ENCODE peak calls at places on chromosomes 4 and X, in six cellular contexts. One of them, this sample, is unnamed.

GRCh38 chrX:108165349-108166111 is 74.0 kb downstream of the ATG4A start:
- DNase-seq in fibroblast of mammary gland: peak
- DNase-seq in psoas muscle: no peak
- DNase-seq in PC-3: peak
- DNase-seq in osteoblast: no peak
- DNase-seq in BJ: no peak
- DNase-seq in this sample: no peak

GRCh38 chr4:109009909-109010308 is 247.1 kb upstream of the ETNPPL start:
- DNase-seq in PC-3: no peak
- DNase-seq in BJ: peak
- DNase-seq in osteoblast: no peak
- DNase-seq in psoas muscle: no peak
- DNase-seq in fibroblast of mammary gland: peak
- DNase-seq in this sample: peak

GRCh38 chr4:117783716-117784115 is 250.6 kb upstream of the NDST3 start:
- DNase-seq in BJ: no peak
- DNase-seq in osteoblast: no peak
- DNase-seq in fibroblast of mammary gland: no peak
- DNase-seq in psoas muscle: no peak
- DNase-seq in PC-3: peak
- DNase-seq in this sample: no peak

GRCh38 chrX:142186103-142186502 is 19.0 kb downstream of the MAGEC2 start:
- DNase-seq in fibroblast of mammary gland: no peak
- DNase-seq in PC-3: peak
- DNase-seq in osteoblast: no peak
- DNase-seq in psoas muscle: no peak
- DNase-seq in BJ: no peak
- DNase-seq in this sample: no peak

GRCh38 chr4:73704314-73705055 is 35.9 kb upstream of the CXCL8 start:
- DNase-seq in fibroblast of mammary gland: peak
- DNase-seq in psoas muscle: peak
- DNase-seq in BJ: peak
- DNase-seq in PC-3: peak
- DNase-seq in osteoblast: peak
- DNase-seq in this sample: peak

GRCh38 chrX:88135735-88136134 is 611.3 kb upstream of the CPXCR1 start:
- DNase-seq in BJ: no peak
- DNase-seq in psoas muscle: no peak
- DNase-seq in PC-3: peak
- DNase-seq in fibroblast of mammary gland: peak
- DNase-seq in osteoblast: peak
- DNase-seq in this sample: no peak

GRCh38 chrX:29841750-29842149 is 373.6 kb upstream of the MAGEB2 start:
- DNase-seq in BJ: peak
- DNase-seq in PC-3: no peak
- DNase-seq in fibroblast of mammary gland: peak
- DNase-seq in psoas muscle: no peak
- DNase-seq in osteoblast: no peak
- DNase-seq in this sample: no peak

GRCh38 chrX:18291006-18291545 is 63.4 kb downstream of the SCML2 start:
- DNase-seq in osteoblast: no peak
- DNase-seq in psoas muscle: no peak
- DNase-seq in BJ: peak
- DNase-seq in fibroblast of mammary gland: peak
- DNase-seq in PC-3: no peak
- DNase-seq in this sample: no peak

GRCh38 chrX:11792461-11793421 is 34.7 kb downstream of the MSL3 start:
- DNase-seq in osteoblast: no peak
- DNase-seq in fibroblast of mammary gland: no peak
- DNase-seq in psoas muscle: no peak
- DNase-seq in PC-3: peak
- DNase-seq in BJ: no peak
- DNase-seq in this sample: no peak

GRCh38 chr4:84582988-84583870 is at the start of gene CDS1:
- DNase-seq in BJ: no peak
- DNase-seq in PC-3: peak
- DNase-seq in osteoblast: peak
- DNase-seq in fibroblast of mammary gland: no peak
- DNase-seq in psoas muscle: peak
- DNase-seq in this sample: no peak

GRCh38 chr4:114191496-114191895 is 212.0 kb upstream of the ARSJ start:
- DNase-seq in PC-3: no peak
- DNase-seq in fibroblast of mammary gland: no peak
- DNase-seq in psoas muscle: no peak
- DNase-seq in BJ: no peak
- DNase-seq in osteoblast: no peak
- DNase-seq in this sample: no peak

GRCh38 chrX:46840946-46841740 is 4.3 kb downstream of the RP2 start:
- DNase-seq in psoas muscle: no peak
- DNase-seq in PC-3: no peak
- DNase-seq in BJ: no peak
- DNase-seq in fibroblast of mammary gland: peak
- DNase-seq in osteoblast: no peak
- DNase-seq in this sample: no peak

GRCh38 chr4:176437756-176438155 is 118.0 kb downstream of the SPCS3 start:
- DNase-seq in PC-3: peak
- DNase-seq in fibroblast of mammary gland: no peak
- DNase-seq in psoas muscle: no peak
- DNase-seq in osteoblast: no peak
- DNase-seq in BJ: no peak
- DNase-seq in this sample: no peak

GRCh38 chr4:85720736-85721135 is 245.8 kb downstream of the ARHGAP24 start:
- DNase-seq in BJ: no peak
- DNase-seq in osteoblast: peak
- DNase-seq in PC-3: peak
- DNase-seq in psoas muscle: no peak
- DNase-seq in fibroblast of mammary gland: peak
- DNase-seq in this sample: no peak

DNA sequence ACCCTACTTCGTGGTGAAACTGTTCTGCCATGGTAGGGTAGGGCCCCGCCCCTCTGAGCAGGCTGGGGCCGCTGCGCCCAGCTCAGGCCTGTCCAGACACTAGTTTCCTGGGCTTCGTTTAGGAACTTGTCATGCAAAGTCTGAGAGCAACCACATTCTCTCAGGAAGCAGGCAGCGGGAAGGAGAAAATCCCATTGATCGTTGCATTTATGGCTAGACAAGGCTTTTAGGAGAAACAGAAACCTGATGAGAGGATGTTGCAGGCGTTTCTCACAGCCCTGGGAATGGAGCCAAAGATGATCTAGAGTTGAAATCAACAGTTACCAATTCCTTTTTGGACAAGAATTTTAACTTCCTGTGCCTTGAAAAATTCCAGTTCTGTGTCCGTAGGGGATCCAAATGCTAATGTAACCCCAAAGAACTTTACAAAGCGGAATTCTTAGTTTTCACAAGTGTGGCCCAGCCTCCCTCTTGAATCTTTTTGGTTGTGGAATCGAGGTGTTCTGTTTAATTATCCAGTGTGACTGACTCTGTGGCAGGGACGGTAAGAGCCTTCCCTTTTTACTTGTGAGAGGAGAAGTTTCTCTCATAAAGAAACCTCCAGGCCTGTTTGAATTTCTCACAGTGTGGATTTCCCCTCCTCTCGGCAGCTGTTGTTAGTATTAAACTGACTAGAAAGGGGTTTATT is 4.5 kb upstream of the CXCL9 start:
- DNase-seq in psoas muscle: no peak
- DNase-seq in BJ: peak
- DNase-seq in PC-3: peak
- DNase-seq in fibroblast of mammary gland: peak
- DNase-seq in osteoblast: peak
- DNase-seq in this sample: peak
- H3K4me3 ChIP-seq in psoas muscle: peak
- H3K4me3 ChIP-seq in BJ: no peak
- H3K4me3 ChIP-seq in PC-3: no peak
- H3K4me3 ChIP-seq in fibroblast of mammary gland: no peak
- H3K4me3 ChIP-seq in osteoblast: peak
- H3K4me3 ChIP-seq in this sample: no peak

GRCh38 chr4:154416183-154416543 is 75.4 kb downstream of the DCHS2 start:
- DNase-seq in PC-3: no peak
- DNase-seq in osteoblast: no peak
- DNase-seq in fibroblast of mammary gland: no peak
- DNase-seq in psoas muscle: peak
- DNase-seq in BJ: no peak
- DNase-seq in this sample: no peak
- TF ChIP-seq CTCF in PC-3: peak
- TF ChIP-seq CTCF in osteoblast: no peak
- TF ChIP-seq CTCF in fibroblast of mammary gland: no peak
- TF ChIP-seq CTCF in psoas muscle: no peak
- TF ChIP-seq CTCF in BJ: no peak
- TF ChIP-seq CTCF in this sample: no peak

GRCh38 chrX:28586891-28587635 is at the start of gene IL1RAPL1:
- DNase-seq in BJ: peak
- DNase-seq in osteoblast: no peak
- DNase-seq in fibroblast of mammary gland: peak
- DNase-seq in PC-3: peak
- DNase-seq in psoas muscle: no peak
- DNase-seq in this sample: no peak
- H3K4me3 ChIP-seq in BJ: peak
- H3K4me3 ChIP-seq in osteoblast: peak
- H3K4me3 ChIP-seq in fibroblast of mammary gland: peak
- H3K4me3 ChIP-seq in PC-3: peak
- H3K4me3 ChIP-seq in psoas muscle: peak
- H3K4me3 ChIP-seq in this sample: no peak

GRCh38 chr4:123466080-123466785 is 69.6 kb downstream of the SPRY1 start:
- DNase-seq in BJ: no peak
- DNase-seq in fibroblast of mammary gland: no peak
- DNase-seq in PC-3: no peak
- DNase-seq in psoas muscle: no peak
- DNase-seq in osteoblast: no peak
- DNase-seq in this sample: no peak
- TF ChIP-seq CTCF in BJ: no peak
- TF ChIP-seq CTCF in fibroblast of mammary gland: no peak
- TF ChIP-seq CTCF in PC-3: no peak
- TF ChIP-seq CTCF in psoas muscle: no peak
- TF ChIP-seq CTCF in osteoblast: no peak
- TF ChIP-seq CTCF in this sample: no peak

GRCh38 chr4:8012517-8012916 is 72.9 kb upstream of the AFAP1 start:
- DNase-seq in osteoblast: no peak
- DNase-seq in PC-3: no peak
- DNase-seq in fibroblast of mammary gland: no peak
- DNase-seq in BJ: no peak
- DNase-seq in psoas muscle: no peak
- DNase-seq in this sample: no peak

GRCh38 chr4:8008391-8008790 is 68.7 kb upstream of the AFAP1 start:
- DNase-seq in osteoblast: peak
- DNase-seq in fibroblast of mammary gland: no peak
- DNase-seq in psoas muscle: no peak
- DNase-seq in BJ: no peak
- DNase-seq in PC-3: no peak
- DNase-seq in this sample: no peak

GRCh38 chr4:8009097-8009496 is 69.4 kb upstream of the AFAP1 start:
- DNase-seq in PC-3: no peak
- DNase-seq in BJ: no peak
- DNase-seq in fibroblast of mammary gland: no peak
- DNase-seq in osteoblast: peak
- DNase-seq in psoas muscle: no peak
- DNase-seq in this sample: no peak

GRCh38 chr4:8009710-8010534 is 70.3 kb upstream of the AFAP1 start:
- DNase-seq in osteoblast: peak
- DNase-seq in psoas muscle: peak
- DNase-seq in fibroblast of mammary gland: no peak
- DNase-seq in PC-3: no peak
- DNase-seq in BJ: no peak
- DNase-seq in this sample: no peak

DNA sequence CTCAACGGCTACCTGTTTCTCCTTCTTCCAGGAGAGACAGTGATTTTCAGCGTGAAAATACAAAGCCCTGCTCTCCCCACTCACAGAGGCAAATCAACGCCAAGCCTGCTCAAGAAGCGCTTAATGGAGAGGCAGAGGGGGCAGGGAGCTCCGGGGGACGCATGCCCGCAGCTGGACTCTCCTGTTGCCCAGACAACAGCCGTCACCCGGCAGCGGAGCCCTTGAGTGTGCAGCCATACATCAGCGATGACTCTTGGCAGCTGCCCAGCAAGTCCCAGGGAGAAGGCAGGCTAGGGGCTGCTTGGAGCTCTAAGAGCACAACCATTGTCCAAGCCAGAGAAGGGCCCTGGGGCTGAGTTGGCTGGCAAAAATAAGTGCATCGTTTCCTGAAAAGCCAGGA is 71.0 kb upstream of the AFAP1 start:
- DNase-seq in fibroblast of mammary gland: no peak
- DNase-seq in psoas muscle: peak
- DNase-seq in PC-3: no peak
- DNase-seq in BJ: no peak
- DNase-seq in osteoblast: peak
- DNase-seq in this sample: no peak
- H3K4me3 ChIP-seq in fibroblast of mammary gland: no peak
- H3K4me3 ChIP-seq in psoas muscle: no peak
- H3K4me3 ChIP-seq in PC-3: no peak
- H3K4me3 ChIP-seq in BJ: no peak
- H3K4me3 ChIP-seq in osteoblast: no peak
- H3K4me3 ChIP-seq in this sample: no peak

GRCh38 chr4:173168396-173169177 is at the start of gene GALNT7:
- DNase-seq in PC-3: peak
- DNase-seq in psoas muscle: peak
- DNase-seq in BJ: no peak
- DNase-seq in fibroblast of mammary gland: peak
- DNase-seq in osteoblast: peak
- DNase-seq in this sample: no peak
- TF ChIP-seq CTCF in PC-3: no peak
- TF ChIP-seq CTCF in psoas muscle: no peak
- TF ChIP-seq CTCF in BJ: no peak
- TF ChIP-seq CTCF in fibroblast of mammary gland: no peak
- TF ChIP-seq CTCF in osteoblast: no peak
- TF ChIP-seq CTCF in this sample: no peak

GRCh38 chrX:23387826-23388225 is 53.2 kb downstream of the PTCHD1 start:
- DNase-seq in fibroblast of mammary gland: no peak
- DNase-seq in psoas muscle: no peak
- DNase-seq in osteoblast: no peak
- DNase-seq in PC-3: no peak
- DNase-seq in BJ: no peak
- DNase-seq in this sample: no peak

GRCh38 chrX:23383411-23383810 is 48.8 kb downstream of the PTCHD1 start:
- DNase-seq in PC-3: peak
- DNase-seq in osteoblast: no peak
- DNase-seq in BJ: no peak
- DNase-seq in fibroblast of mammary gland: peak
- DNase-seq in psoas muscle: no peak
- DNase-seq in this sample: no peak

GRCh38 chrX:23385242-23385641 is 50.6 kb downstream of the PTCHD1 start:
- DNase-seq in BJ: no peak
- DNase-seq in psoas muscle: no peak
- DNase-seq in osteoblast: no peak
- DNase-seq in PC-3: no peak
- DNase-seq in fibroblast of mammary gland: no peak
- DNase-seq in this sample: no peak

GRCh38 chrX:23386726-23387125 is 52.1 kb downstream of the PTCHD1 start:
- DNase-seq in BJ: no peak
- DNase-seq in osteoblast: no peak
- DNase-seq in fibroblast of mammary gland: no peak
- DNase-seq in PC-3: no peak
- DNase-seq in psoas muscle: no peak
- DNase-seq in this sample: no peak

GRCh38 chrX:23386260-23386659 is 51.6 kb downstream of the PTCHD1 start:
- DNase-seq in PC-3: no peak
- DNase-seq in osteoblast: peak
- DNase-seq in fibroblast of mammary gland: no peak
- DNase-seq in BJ: no peak
- DNase-seq in psoas muscle: no peak
- DNase-seq in this sample: no peak
- H3K4me3 ChIP-seq in PC-3: no peak
- H3K4me3 ChIP-seq in osteoblast: no peak
- H3K4me3 ChIP-seq in fibroblast of mammary gland: no peak
- H3K4me3 ChIP-seq in BJ: no peak
- H3K4me3 ChIP-seq in psoas muscle: no peak
- H3K4me3 ChIP-seq in this sample: no peak